ENCODE peak calls at places on chromosomes 1 and 21, in ten cellular contexts. One of them, this sample, is unnamed.

GRCh38 chr1:220526294-220526693 is 1.6 kb upstream of the MARK1 start:
- DNase-seq in fibroblast of lung: peak
- DNase-seq in IMR-90: no peak
- DNase-seq in HL-60: no peak
- DNase-seq in CD8-positive, alpha-beta T cell: no peak
- DNase-seq in upper lobe of right lung: no peak
- DNase-seq in pancreas: no peak
- DNase-seq in HCT116: no peak
- DNase-seq in MM.1S: no peak
- DNase-seq in CD8-positive, alpha-beta memory T cell: no peak
- DNase-seq in this sample: no peak

GRCh38 chr1:205922806-205923205 is 20.4 kb downstream of the SLC26A9 start:
- DNase-seq in CD8-positive, alpha-beta memory T cell: no peak
- DNase-seq in upper lobe of right lung: no peak
- DNase-seq in MM.1S: no peak
- DNase-seq in HCT116: no peak
- DNase-seq in HL-60: no peak
- DNase-seq in IMR-90: no peak
- DNase-seq in pancreas: no peak
- DNase-seq in CD8-positive, alpha-beta T cell: no peak
- DNase-seq in fibroblast of lung: no peak
- DNase-seq in this sample: no peak

GRCh38 chr1:230507671-230508407 is 81.7 kb upstream of the PGBD5 start:
- DNase-seq in CD8-positive, alpha-beta memory T cell: no peak
- DNase-seq in pancreas: no peak
- DNase-seq in fibroblast of lung: peak
- DNase-seq in upper lobe of right lung: no peak
- DNase-seq in CD8-positive, alpha-beta T cell: no peak
- DNase-seq in HCT116: no peak
- DNase-seq in IMR-90: no peak
- DNase-seq in MM.1S: no peak
- DNase-seq in HL-60: no peak
- DNase-seq in this sample: no peak

GRCh38 chr1:198672124-198672523 is 33.3 kb downstream of the PTPRC start:
- DNase-seq in IMR-90: peak
- DNase-seq in fibroblast of lung: no peak
- DNase-seq in HCT116: no peak
- DNase-seq in upper lobe of right lung: no peak
- DNase-seq in CD8-positive, alpha-beta T cell: no peak
- DNase-seq in HL-60: no peak
- DNase-seq in CD8-positive, alpha-beta memory T cell: no peak
- DNase-seq in MM.1S: no peak
- DNase-seq in pancreas: no peak
- DNase-seq in this sample: no peak

GRCh38 chr1:46830665-46831322 is 31.9 kb downstream of the CYP4B1 start:
- DNase-seq in pancreas: no peak
- DNase-seq in CD8-positive, alpha-beta T cell: no peak
- DNase-seq in HL-60: no peak
- DNase-seq in HCT116: no peak
- DNase-seq in upper lobe of right lung: no peak
- DNase-seq in fibroblast of lung: no peak
- DNase-seq in MM.1S: peak
- DNase-seq in IMR-90: no peak
- DNase-seq in CD8-positive, alpha-beta memory T cell: no peak
- DNase-seq in this sample: no peak

GRCh38 chr1:77978293-77978968 is 441 bp downstream of the FUBP1 start:
- DNase-seq in upper lobe of right lung: no peak
- DNase-seq in HL-60: peak
- DNase-seq in fibroblast of lung: peak
- DNase-seq in CD8-positive, alpha-beta memory T cell: peak
- DNase-seq in IMR-90: peak
- DNase-seq in HCT116: peak
- DNase-seq in CD8-positive, alpha-beta T cell: peak
- DNase-seq in MM.1S: peak
- DNase-seq in pancreas: peak
- DNase-seq in this sample: peak

GRCh38 chr21:38409907-38410306 is 88.4 kb downstream of the ERG start:
- DNase-seq in CD8-positive, alpha-beta memory T cell: no peak
- DNase-seq in upper lobe of right lung: no peak
- DNase-seq in CD8-positive, alpha-beta T cell: no peak
- DNase-seq in HCT116: no peak
- DNase-seq in IMR-90: no peak
- DNase-seq in HL-60: no peak
- DNase-seq in fibroblast of lung: no peak
- DNase-seq in pancreas: no peak
- DNase-seq in MM.1S: no peak
- DNase-seq in this sample: no peak

GRCh38 chr1:30758785-30759380 is 1.3 kb upstream of the LAPTM5 start:
- DNase-seq in pancreas: no peak
- DNase-seq in MM.1S: peak
- DNase-seq in upper lobe of right lung: no peak
- DNase-seq in HL-60: peak
- DNase-seq in IMR-90: no peak
- DNase-seq in CD8-positive, alpha-beta memory T cell: no peak
- DNase-seq in fibroblast of lung: peak
- DNase-seq in HCT116: peak
- DNase-seq in CD8-positive, alpha-beta T cell: no peak
- DNase-seq in this sample: no peak

GRCh38 chr1:20187813-20188454 is 1.6 kb upstream of the PLA2G2C start:
- DNase-seq in CD8-positive, alpha-beta memory T cell: no peak
- DNase-seq in MM.1S: no peak
- DNase-seq in pancreas: no peak
- DNase-seq in CD8-positive, alpha-beta T cell: no peak
- DNase-seq in HCT116: no peak
- DNase-seq in fibroblast of lung: no peak
- DNase-seq in upper lobe of right lung: no peak
- DNase-seq in HL-60: no peak
- DNase-seq in IMR-90: no peak
- DNase-seq in this sample: no peak

GRCh38 chr1:20184481-20184900 is 1.4 kb upstream of the UBXN10 start:
- DNase-seq in pancreas: no peak
- DNase-seq in fibroblast of lung: no peak
- DNase-seq in IMR-90: no peak
- DNase-seq in CD8-positive, alpha-beta memory T cell: no peak
- DNase-seq in upper lobe of right lung: no peak
- DNase-seq in HCT116: no peak
- DNase-seq in HL-60: peak
- DNase-seq in MM.1S: no peak
- DNase-seq in CD8-positive, alpha-beta T cell: no peak
- DNase-seq in this sample: no peak

GRCh38 chr1:20187103-20187812 is 940 bp upstream of the PLA2G2C start:
- DNase-seq in HCT116: no peak
- DNase-seq in upper lobe of right lung: no peak
- DNase-seq in HL-60: peak
- DNase-seq in CD8-positive, alpha-beta memory T cell: no peak
- DNase-seq in MM.1S: no peak
- DNase-seq in IMR-90: no peak
- DNase-seq in fibroblast of lung: no peak
- DNase-seq in pancreas: no peak
- DNase-seq in CD8-positive, alpha-beta T cell: no peak
- DNase-seq in this sample: peak

GRCh38 chr1:20184997-20185833 is 681 bp upstream of the UBXN10 start:
- DNase-seq in HCT116: no peak
- DNase-seq in CD8-positive, alpha-beta T cell: peak
- DNase-seq in upper lobe of right lung: no peak
- DNase-seq in MM.1S: no peak
- DNase-seq in IMR-90: no peak
- DNase-seq in fibroblast of lung: no peak
- DNase-seq in CD8-positive, alpha-beta memory T cell: peak
- DNase-seq in pancreas: no peak
- DNase-seq in HL-60: peak
- DNase-seq in this sample: no peak

DNA sequence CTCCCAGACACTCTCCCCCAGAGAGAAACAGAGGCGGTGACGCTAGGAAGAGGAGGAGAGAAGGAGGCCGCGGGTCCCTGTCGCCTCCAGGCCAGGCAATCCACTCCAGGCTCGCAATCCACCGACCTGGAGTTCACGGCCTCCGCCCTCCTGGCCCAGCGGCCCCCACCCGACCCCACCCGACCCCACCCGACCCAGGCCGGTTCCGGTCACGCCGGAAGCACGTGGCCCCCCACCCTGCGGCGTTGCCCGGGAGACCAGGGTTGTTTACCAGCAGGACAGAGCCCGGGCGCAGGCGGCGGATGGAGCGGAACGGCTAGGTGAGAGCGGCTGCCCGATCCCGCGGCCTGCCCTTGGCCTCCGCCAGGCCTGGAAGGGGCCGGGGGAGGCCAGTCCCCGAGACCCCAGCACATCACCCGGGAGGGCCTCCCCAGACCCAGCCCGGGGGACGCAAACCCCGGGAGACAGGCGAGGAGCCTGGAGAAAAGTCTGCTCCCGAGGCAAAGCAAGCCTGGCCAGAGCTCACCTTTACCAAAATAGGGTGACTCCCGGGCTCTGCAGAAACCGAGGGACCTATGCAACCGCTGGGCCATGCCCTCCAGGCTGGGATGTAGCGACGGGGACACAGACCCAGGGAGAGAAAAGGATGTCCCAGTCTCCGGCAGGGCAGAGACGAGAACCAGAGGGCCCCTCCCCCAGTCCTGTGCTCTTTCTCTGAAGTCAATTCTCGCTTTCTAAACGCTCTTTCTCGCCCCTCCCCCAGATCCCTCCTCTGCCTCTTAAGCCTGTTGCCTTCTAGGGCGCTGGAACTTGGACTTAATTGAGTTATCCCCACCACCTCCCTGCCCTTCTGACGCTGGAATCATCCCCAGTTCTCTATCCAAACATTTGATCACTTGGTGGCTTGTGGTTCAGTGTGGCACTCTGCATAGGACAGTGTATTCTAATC is at the start of the genes PLA2G2C and UBXN10:
- DNase-seq in CD8-positive, alpha-beta T cell: peak
- DNase-seq in upper lobe of right lung: peak
- DNase-seq in MM.1S: no peak
- DNase-seq in CD8-positive, alpha-beta memory T cell: no peak
- DNase-seq in IMR-90: no peak
- DNase-seq in HL-60: no peak
- DNase-seq in fibroblast of lung: no peak
- DNase-seq in pancreas: peak
- DNase-seq in HCT116: no peak
- DNase-seq in this sample: peak
- H3K27ac ChIP-seq in CD8-positive, alpha-beta T cell: peak
- H3K27ac ChIP-seq in upper lobe of right lung: peak
- H3K27ac ChIP-seq in MM.1S: no peak
- H3K27ac ChIP-seq in CD8-positive, alpha-beta memory T cell: peak
- H3K27ac ChIP-seq in IMR-90: no peak
- H3K27ac ChIP-seq in HL-60: peak
- H3K27ac ChIP-seq in fibroblast of lung: no peak
- H3K27ac ChIP-seq in pancreas: no peak
- H3K27ac ChIP-seq in HCT116: no peak
- H3K27ac ChIP-seq in this sample: no peak

GRCh38 chr1:63322944-63323865 is 838 bp downstream of the FOXD3 start:
- DNase-seq in HL-60: no peak
- DNase-seq in upper lobe of right lung: no peak
- DNase-seq in CD8-positive, alpha-beta T cell: no peak
- DNase-seq in pancreas: no peak
- DNase-seq in IMR-90: no peak
- DNase-seq in HCT116: no peak
- DNase-seq in MM.1S: no peak
- DNase-seq in CD8-positive, alpha-beta memory T cell: peak
- DNase-seq in fibroblast of lung: peak
- DNase-seq in this sample: peak
- H3K4me3 ChIP-seq in HL-60: peak
- H3K4me3 ChIP-seq in upper lobe of right lung: peak
- H3K4me3 ChIP-seq in CD8-positive, alpha-beta T cell: peak
- H3K4me3 ChIP-seq in pancreas: peak
- H3K4me3 ChIP-seq in IMR-90: no peak
- H3K4me3 ChIP-seq in HCT116: no peak
- H3K4me3 ChIP-seq in MM.1S: peak
- H3K4me3 ChIP-seq in CD8-positive, alpha-beta memory T cell: peak
- H3K4me3 ChIP-seq in fibroblast of lung: no peak
- H3K4me3 ChIP-seq in this sample: no peak

GRCh38 chr21:29299046-29299905 is 554 bp downstream of the BACH1 start:
- DNase-seq in HCT116: no peak
- DNase-seq in CD8-positive, alpha-beta memory T cell: peak
- DNase-seq in pancreas: peak
- DNase-seq in IMR-90: peak
- DNase-seq in fibroblast of lung: peak
- DNase-seq in MM.1S: peak
- DNase-seq in CD8-positive, alpha-beta T cell: peak
- DNase-seq in upper lobe of right lung: peak
- DNase-seq in HL-60: no peak
- DNase-seq in this sample: peak

GRCh38 chr21:29296452-29296851 is 2.3 kb upstream of the BACH1 start:
- DNase-seq in MM.1S: peak
- DNase-seq in HL-60: no peak
- DNase-seq in upper lobe of right lung: no peak
- DNase-seq in fibroblast of lung: no peak
- DNase-seq in CD8-positive, alpha-beta T cell: no peak
- DNase-seq in IMR-90: no peak
- DNase-seq in CD8-positive, alpha-beta memory T cell: no peak
- DNase-seq in HCT116: no peak
- DNase-seq in pancreas: no peak
- DNase-seq in this sample: peak

GRCh38 chr21:29298348-29299045 is at the start of gene BACH1:
- DNase-seq in MM.1S: peak
- DNase-seq in pancreas: peak
- DNase-seq in HCT116: peak
- DNase-seq in fibroblast of lung: peak
- DNase-seq in CD8-positive, alpha-beta T cell: peak
- DNase-seq in IMR-90: peak
- DNase-seq in HL-60: peak
- DNase-seq in CD8-positive, alpha-beta memory T cell: peak
- DNase-seq in upper lobe of right lung: peak
- DNase-seq in this sample: peak

GRCh38 chr21:29299906-29300546 is 1.3 kb downstream of the BACH1 start:
- DNase-seq in fibroblast of lung: peak
- DNase-seq in CD8-positive, alpha-beta memory T cell: peak
- DNase-seq in HCT116: peak
- DNase-seq in MM.1S: peak
- DNase-seq in IMR-90: peak
- DNase-seq in upper lobe of right lung: peak
- DNase-seq in pancreas: peak
- DNase-seq in HL-60: no peak
- DNase-seq in CD8-positive, alpha-beta T cell: peak
- DNase-seq in this sample: peak

GRCh38 chr21:29297483-29298347 is 1.0 kb upstream of the BACH1 start:
- DNase-seq in MM.1S: no peak
- DNase-seq in CD8-positive, alpha-beta memory T cell: no peak
- DNase-seq in upper lobe of right lung: no peak
- DNase-seq in IMR-90: no peak
- DNase-seq in HL-60: no peak
- DNase-seq in HCT116: no peak
- DNase-seq in pancreas: no peak
- DNase-seq in CD8-positive, alpha-beta T cell: no peak
- DNase-seq in fibroblast of lung: no peak
- DNase-seq in this sample: no peak
- H3K27ac ChIP-seq in MM.1S: no peak
- H3K27ac ChIP-seq in CD8-positive, alpha-beta memory T cell: no peak
- H3K27ac ChIP-seq in upper lobe of right lung: peak
- H3K27ac ChIP-seq in IMR-90: peak
- H3K27ac ChIP-seq in HL-60: no peak
- H3K27ac ChIP-seq in HCT116: no peak
- H3K27ac ChIP-seq in pancreas: no peak
- H3K27ac ChIP-seq in CD8-positive, alpha-beta T cell: no peak
- H3K27ac ChIP-seq in fibroblast of lung: peak
- H3K27ac ChIP-seq in this sample: peak

DNA sequence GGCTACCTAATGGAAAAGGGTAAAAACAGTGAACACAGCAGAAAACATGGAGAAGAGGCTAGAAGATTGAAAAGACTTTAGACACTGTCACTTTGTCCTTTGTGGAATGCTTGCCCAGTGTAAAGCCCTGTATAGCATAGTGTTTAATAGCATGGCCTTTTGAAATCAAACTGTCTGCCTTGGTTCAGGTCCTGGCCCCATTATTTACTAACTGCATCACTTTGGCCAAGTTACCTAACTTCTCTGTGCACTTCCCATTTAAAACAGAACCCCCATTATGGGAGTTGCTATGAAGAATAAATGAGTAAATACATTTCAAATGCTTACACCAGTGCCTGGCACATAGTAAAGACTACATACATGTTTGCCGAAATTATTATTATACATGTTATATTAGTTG is 12.1 kb downstream of the PHC2 start:
- DNase-seq in CD8-positive, alpha-beta memory T cell: no peak
- DNase-seq in CD8-positive, alpha-beta T cell: no peak
- DNase-seq in MM.1S: no peak
- DNase-seq in IMR-90: no peak
- DNase-seq in HL-60: no peak
- DNase-seq in pancreas: no peak
- DNase-seq in fibroblast of lung: no peak
- DNase-seq in upper lobe of right lung: no peak
- DNase-seq in HCT116: no peak
- DNase-seq in this sample: no peak
- H3K4me3 ChIP-seq in CD8-positive, alpha-beta memory T cell: no peak
- H3K4me3 ChIP-seq in CD8-positive, alpha-beta T cell: no peak
- H3K4me3 ChIP-seq in MM.1S: no peak
- H3K4me3 ChIP-seq in IMR-90: no peak
- H3K4me3 ChIP-seq in HL-60: no peak
- H3K4me3 ChIP-seq in pancreas: no peak
- H3K4me3 ChIP-seq in fibroblast of lung: no peak
- H3K4me3 ChIP-seq in upper lobe of right lung: no peak
- H3K4me3 ChIP-seq in HCT116: no peak
- H3K4me3 ChIP-seq in this sample: no peak